ENCODE peak calls at places on chromosomes 4 and X, in eight cellular contexts. Y, X, F, R, P, H, B and C are unnamed samples.

GRCh38 chr4:75629239-75629638 is 1.1 kb downstream of the CDKL2 start:
- DNase-seq in Y (no peak), H (no peak), F (no peak), X (no peak), R (no peak), P (no peak), B (no peak), C (no peak)

GRCh38 chrX:150508018-150508417 is 60.4 kb upstream of the MTM1 start:
- DNase-seq in H (no peak), B (no peak), F (no peak), R (no peak), X (no peak), Y (no peak), P (no peak), C (no peak)

GRCh38 chr4:39308576-39308975 is 57.6 kb downstream of the RFC1 start:
- DNase-seq in X (no peak), F (no peak), H (no peak), B (no peak), Y (no peak), P (no peak), R (no peak), C (no peak)

GRCh38 chrX:154534526-154535322 is 11.9 kb downstream of the G6PD start:
- DNase-seq in B (peak), P (peak), H (peak), F (peak), R (peak), X (peak), Y (peak), C (peak)

GRCh38 chr4:38279650-38280322 is 319.6 kb downstream of the PTTG2 start:
- DNase-seq in H (no peak), F (no peak), X (no peak), R (no peak), P (no peak), B (no peak), Y (no peak), C (no peak)

GRCh38 chrX:133794151-133794550 is 191.2 kb downstream of the GPC3 start:
- DNase-seq in R (no peak), X (no peak), Y (no peak), H (no peak), B (no peak), F (no peak), P (no peak), C (no peak)

GRCh38 chrX:105191878-105192277 is 28.6 kb downstream of the TEX13A start:
- DNase-seq in R (peak), Y (no peak), B (no peak), P (no peak), F (peak), X (no peak), H (no peak), C (no peak)

GRCh38 chr4:138916763-138917162 is 98.8 kb upstream of the NOCT start:
- DNase-seq in R (no peak), X (no peak), Y (no peak), H (no peak), B (no peak), P (no peak), F (no peak), C (no peak)

GRCh38 chrX:23756165-23756564 is 13.1 kb upstream of the ACOT9 start:
- DNase-seq in P (peak), B (peak), F (peak), H (peak), X (no peak), Y (no peak), R (peak), C (no peak)

GRCh38 chrX:5869786-5870185 is 358.9 kb downstream of the NLGN4X start:
- DNase-seq in B (no peak), X (no peak), R (no peak), P (no peak), Y (no peak), H (no peak), F (no peak), C (no peak)

GRCh38 chr4:183080372-183081115 is 18.5 kb upstream of the WWC2 start:
- DNase-seq in R (no peak), X (no peak), P (no peak), Y (no peak), F (no peak), H (no peak), B (no peak), C (no peak)

GRCh38 chr4:57127361-57127760 is 17.2 kb upstream of the IGFBP7 start:
- DNase-seq in F (no peak), P (no peak), R (no peak), B (no peak), Y (no peak), X (no peak), H (no peak), C (no peak)

GRCh38 chrX:114344756-114345155 is 239.1 kb upstream of the HTR2C start:
- DNase-seq in H (no peak), P (no peak), F (peak), Y (no peak), B (peak), R (no peak), X (no peak), C (no peak)

DNA sequence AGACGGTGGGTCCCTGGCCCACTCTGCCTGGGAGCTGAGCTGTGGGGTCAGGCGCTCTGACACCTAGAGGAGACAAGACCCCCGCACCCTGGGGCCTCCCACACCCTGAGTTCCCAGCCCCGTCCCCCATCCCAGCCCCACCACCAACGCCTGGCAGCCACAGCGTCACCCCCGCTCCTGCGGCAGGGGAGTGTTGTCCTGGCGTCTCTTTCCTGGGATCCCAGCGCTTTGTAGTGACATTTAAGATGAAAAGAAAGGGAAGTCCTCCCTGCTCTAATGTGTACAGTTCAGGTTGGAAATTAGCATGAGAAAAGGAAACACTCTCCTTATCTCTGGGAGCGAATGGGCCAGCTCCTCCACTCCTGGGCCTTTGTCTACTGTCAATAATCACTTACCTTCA is 112.1 kb downstream of the FAM53A start:
- DNase-seq in R (no peak), P (no peak), F (no peak), B (no peak), H (peak), X (no peak), Y (no peak), C (no peak)
- H3K27ac ChIP-seq in R (no peak), P (no peak), F (no peak), B (no peak), H (no peak), X (no peak), Y (no peak), C (no peak)

GRCh38 chr4:107391009-107391629 is 328.9 kb downstream of the PAPSS1 start:
- DNase-seq in Y (no peak), R (no peak), B (no peak), F (peak), X (no peak), P (no peak), H (no peak), C (no peak)
- H3K27ac ChIP-seq in Y (no peak), R (no peak), B (no peak), F (peak), X (no peak), P (no peak), H (no peak), C (no peak)

GRCh38 chr4:159401791-159402380 is 299.0 kb downstream of the RAPGEF2 start:
- DNase-seq in H (no peak), P (no peak), Y (no peak), X (no peak), F (no peak), R (no peak), B (peak), C (no peak)
- H3K27ac ChIP-seq in H (no peak), P (no peak), Y (no peak), X (peak), F (no peak), R (peak), B (peak), C (no peak)

GRCh38 chr4:78092850-78093249 is 35.7 kb downstream of the FRAS1 start:
- DNase-seq in H (no peak), X (no peak), P (no peak), B (no peak), F (no peak), R (no peak), Y (no peak), C (no peak)

GRCh38 chr4:78091534-78091933 is 34.4 kb downstream of the FRAS1 start:
- DNase-seq in H (no peak), Y (no peak), F (no peak), X (no peak), R (no peak), B (no peak), P (no peak), C (no peak)
- H3K27ac ChIP-seq in H (no peak), Y (no peak), F (no peak), X (no peak), R (no peak), B (no peak), P (no peak), C (no peak)

GRCh38 chr4:10106421-10107039 is 10.1 kb downstream of the WDR1 start:
- DNase-seq in R (peak), B (peak), F (peak), X (peak), H (peak), P (peak), Y (no peak), C (peak)

GRCh38 chr4:10108391-10108790 is 8.2 kb downstream of the WDR1 start:
- DNase-seq in P (no peak), Y (no peak), B (no peak), X (no peak), F (no peak), H (no peak), R (no peak), C (no peak)

GRCh38 chr4:10108818-10109783 is 7.5 kb downstream of the WDR1 start:
- DNase-seq in B (no peak), P (no peak), Y (no peak), H (no peak), X (no peak), F (no peak), R (no peak), C (no peak)

GRCh38 chr4:10105920-10106319 is 10.7 kb downstream of the WDR1 start:
- DNase-seq in P (no peak), F (no peak), H (no peak), R (no peak), X (no peak), Y (no peak), B (no peak), C (no peak)

GRCh38 chr4:10107111-10108091 is 9.2 kb downstream of the WDR1 start:
- DNase-seq in Y (no peak), F (no peak), R (no peak), X (no peak), B (no peak), H (no peak), P (no peak), C (no peak)
- H3K27ac ChIP-seq in Y (peak), F (peak), R (peak), X (peak), B (peak), H (peak), P (peak), C (peak)